ENCODE peak calls at places on chromosomes 12 and 14, in six cellular contexts. One of them, this sample, is unnamed.

GRCh38 chr12:45349911-45350310 is 134.0 kb downstream of the ANO6 start:
- DNase-seq in NCI-H460: no peak
- DNase-seq in smooth muscle cell of the brain vasculature: no peak
- DNase-seq in 8988T: no peak
- DNase-seq in BJ: no peak
- DNase-seq in adipocyte: peak; percentile 36
- DNase-seq in this sample: peak; percentile 31

GRCh38 chr12:68915055-68915454 is 17.9 kb downstream of the CPM start:
- DNase-seq in 8988T: no peak
- DNase-seq in smooth muscle cell of the brain vasculature: no peak
- DNase-seq in NCI-H460: no peak
- DNase-seq in BJ: peak; percentile 74
- DNase-seq in adipocyte: peak; percentile 87
- DNase-seq in this sample: peak; percentile 70

GRCh38 chr12:14283489-14284144 is 81.9 kb upstream of the ATF7IP start:
- DNase-seq in smooth muscle cell of the brain vasculature: no peak
- DNase-seq in NCI-H460: no peak
- DNase-seq in adipocyte: no peak
- DNase-seq in 8988T: no peak
- DNase-seq in BJ: no peak
- DNase-seq in this sample: no peak

GRCh38 chr14:69675877-69676416 is 64.6 kb downstream of the SUSD6 start:
- DNase-seq in 8988T: no peak
- DNase-seq in smooth muscle cell of the brain vasculature: no peak
- DNase-seq in adipocyte: no peak
- DNase-seq in BJ: no peak
- DNase-seq in NCI-H460: no peak
- DNase-seq in this sample: no peak

GRCh38 chr12:65948320-65949008 is 124.2 kb downstream of the HMGA2 start:
- DNase-seq in NCI-H460: no peak
- DNase-seq in 8988T: no peak
- DNase-seq in adipocyte: peak; percentile 92
- DNase-seq in smooth muscle cell of the brain vasculature: peak; percentile 52
- DNase-seq in BJ: peak; percentile 73
- DNase-seq in this sample: peak; percentile 93

GRCh38 chr12:80834724-80835123 is 103.0 kb downstream of the LIN7A start:
- DNase-seq in 8988T: no peak
- DNase-seq in smooth muscle cell of the brain vasculature: no peak
- DNase-seq in BJ: no peak
- DNase-seq in adipocyte: no peak
- DNase-seq in NCI-H460: no peak
- DNase-seq in this sample: no peak

GRCh38 chr14:33465952-33466700 is 484.7 kb downstream of the EGLN3 start:
- DNase-seq in adipocyte: no peak
- DNase-seq in smooth muscle cell of the brain vasculature: no peak
- DNase-seq in 8988T: no peak
- DNase-seq in BJ: no peak
- DNase-seq in NCI-H460: no peak
- DNase-seq in this sample: no peak

GRCh38 chr12:56993346-56993745 is 13.0 kb downstream of the ZBTB39 start:
- DNase-seq in BJ: no peak
- DNase-seq in NCI-H460: no peak
- DNase-seq in 8988T: no peak
- DNase-seq in adipocyte: no peak
- DNase-seq in smooth muscle cell of the brain vasculature: no peak
- DNase-seq in this sample: no peak

GRCh38 chr14:24058951-24059475 is 7.2 kb downstream of the CARMIL3 start:
- DNase-seq in adipocyte: no peak
- DNase-seq in BJ: no peak
- DNase-seq in 8988T: peak; percentile 6
- DNase-seq in smooth muscle cell of the brain vasculature: no peak
- DNase-seq in NCI-H460: no peak
- DNase-seq in this sample: no peak

GRCh38 chr12:113075137-113075683 is 18.7 kb downstream of the DTX1 start:
- DNase-seq in adipocyte: no peak
- DNase-seq in BJ: no peak
- DNase-seq in 8988T: no peak
- DNase-seq in smooth muscle cell of the brain vasculature: no peak
- DNase-seq in NCI-H460: no peak
- DNase-seq in this sample: no peak

GRCh38 chr12:124442281-124442680 is 125.1 kb downstream of the NCOR2 start:
- DNase-seq in adipocyte: no peak
- DNase-seq in BJ: no peak
- DNase-seq in 8988T: no peak
- DNase-seq in smooth muscle cell of the brain vasculature: no peak
- DNase-seq in NCI-H460: no peak
- DNase-seq in this sample: no peak

GRCh38 chr14:87643005-87643404 is 350.0 kb downstream of the GALC start:
- DNase-seq in NCI-H460: no peak
- DNase-seq in smooth muscle cell of the brain vasculature: no peak
- DNase-seq in 8988T: no peak
- DNase-seq in adipocyte: no peak
- DNase-seq in BJ: no peak
- DNase-seq in this sample: no peak

GRCh38 chr14:91138511-91139359 is 24.9 kb downstream of the DGLUCY start:
- DNase-seq in NCI-H460: peak; percentile 38
- DNase-seq in BJ: no peak
- DNase-seq in smooth muscle cell of the brain vasculature: no peak
- DNase-seq in 8988T: no peak
- DNase-seq in adipocyte: no peak
- DNase-seq in this sample: peak; percentile 36

GRCh38 chr14:30194769-30195168 is 267.1 kb upstream of the PRKD1 start:
- DNase-seq in adipocyte: peak; percentile 76
- DNase-seq in smooth muscle cell of the brain vasculature: no peak
- DNase-seq in BJ: peak; percentile 80
- DNase-seq in NCI-H460: no peak
- DNase-seq in 8988T: no peak
- DNase-seq in this sample: peak; percentile 80

GRCh38 chr12:3233813-3234212 is 156.6 kb downstream of the TSPAN9 start:
- DNase-seq in 8988T: no peak
- DNase-seq in adipocyte: no peak
- DNase-seq in NCI-H460: no peak
- DNase-seq in BJ: no peak
- DNase-seq in smooth muscle cell of the brain vasculature: no peak
- DNase-seq in this sample: peak; percentile 57

GRCh38 chr14:103101964-103102688 is 7.6 kb downstream of the EXOC3L4 start:
- DNase-seq in adipocyte: no peak
- DNase-seq in BJ: no peak
- DNase-seq in smooth muscle cell of the brain vasculature: no peak
- DNase-seq in NCI-H460: no peak
- DNase-seq in 8988T: no peak
- DNase-seq in this sample: no peak

GRCh38 chr12:100234166-100234565 is 32.7 kb downstream of the DEPDC4 start:
- DNase-seq in BJ: no peak
- DNase-seq in smooth muscle cell of the brain vasculature: no peak
- DNase-seq in NCI-H460: no peak
- DNase-seq in adipocyte: no peak
- DNase-seq in 8988T: no peak
- DNase-seq in this sample: peak; percentile 63

GRCh38 chr14:84969501-84969900 is 560.4 kb upstream of the FLRT2 start:
- DNase-seq in adipocyte: no peak
- DNase-seq in BJ: no peak
- DNase-seq in smooth muscle cell of the brain vasculature: no peak
- DNase-seq in NCI-H460: peak; percentile 33
- DNase-seq in 8988T: no peak
- DNase-seq in this sample: no peak

GRCh38 chr12:51695241-51696010 is 104.4 kb downstream of the SCN8A start:
- DNase-seq in 8988T: no peak
- DNase-seq in BJ: peak; percentile 35
- DNase-seq in NCI-H460: no peak
- DNase-seq in adipocyte: peak; percentile 41
- DNase-seq in smooth muscle cell of the brain vasculature: no peak
- DNase-seq in this sample: peak; percentile 26

GRCh38 chr12:89645434-89645833 is 63.2 kb downstream of the ATP2B1 start:
- DNase-seq in BJ: no peak
- DNase-seq in 8988T: no peak
- DNase-seq in smooth muscle cell of the brain vasculature: no peak
- DNase-seq in NCI-H460: no peak
- DNase-seq in adipocyte: no peak
- DNase-seq in this sample: peak; percentile 39

GRCh38 chr12:88945041-88945732 is 364.9 kb upstream of the KITLG start:
- DNase-seq in BJ: no peak
- DNase-seq in adipocyte: no peak
- DNase-seq in 8988T: no peak
- DNase-seq in smooth muscle cell of the brain vasculature: no peak
- DNase-seq in NCI-H460: no peak
- DNase-seq in this sample: peak; percentile 38

GRCh38 chr12:32158525-32158924 is 51.9 kb downstream of the BICD1 start:
- DNase-seq in adipocyte: no peak
- DNase-seq in 8988T: no peak
- DNase-seq in NCI-H460: no peak
- DNase-seq in BJ: no peak
- DNase-seq in smooth muscle cell of the brain vasculature: no peak
- DNase-seq in this sample: no peak

GRCh38 chr14:76253111-76253510 is 101.4 kb downstream of the GPATCH2L start:
- DNase-seq in BJ: no peak
- DNase-seq in 8988T: no peak
- DNase-seq in smooth muscle cell of the brain vasculature: no peak
- DNase-seq in adipocyte: no peak
- DNase-seq in NCI-H460: no peak
- DNase-seq in this sample: no peak

GRCh38 chr12:83664650-83665049 is 977.9 kb downstream of the TMTC2 start:
- DNase-seq in smooth muscle cell of the brain vasculature: no peak
- DNase-seq in NCI-H460: no peak
- DNase-seq in 8988T: no peak
- DNase-seq in adipocyte: no peak
- DNase-seq in BJ: no peak
- DNase-seq in this sample: no peak

GRCh38 chr12:117143008-117143532 is 43.9 kb upstream of the TESC start:
- DNase-seq in smooth muscle cell of the brain vasculature: no peak
- DNase-seq in NCI-H460: peak; percentile 93
- DNase-seq in 8988T: no peak
- DNase-seq in adipocyte: no peak
- DNase-seq in BJ: no peak
- DNase-seq in this sample: no peak

GRCh38 chr12:56087220-56087619 is 7.3 kb downstream of the ERBB3 start:
- DNase-seq in NCI-H460: no peak
- DNase-seq in smooth muscle cell of the brain vasculature: no peak
- DNase-seq in BJ: no peak
- DNase-seq in 8988T: no peak
- DNase-seq in adipocyte: no peak
- DNase-seq in this sample: no peak

GRCh38 chr14:85122690-85123089 is 407.3 kb upstream of the FLRT2 start:
- DNase-seq in NCI-H460: no peak
- DNase-seq in BJ: no peak
- DNase-seq in 8988T: no peak
- DNase-seq in adipocyte: peak; percentile 41
- DNase-seq in smooth muscle cell of the brain vasculature: peak; percentile 76
- DNase-seq in this sample: peak; percentile 82

GRCh38 chr12:3453947-3454675 is 36.9 kb upstream of the PRMT8 start:
- DNase-seq in smooth muscle cell of the brain vasculature: peak; percentile 13
- DNase-seq in 8988T: peak; percentile 20
- DNase-seq in adipocyte: peak; percentile 12
- DNase-seq in NCI-H460: no peak
- DNase-seq in BJ: peak; percentile 33
- DNase-seq in this sample: peak; percentile 38

This sample was measured in fibroblast of villous mesenchyme.